ENCODE peak calls at places on chromosomes 4 and X, in eight cellular contexts. F is activated T-cell treated with anti-CD3 and anti-CD28 coated beads for 1 hour; O is AG04449; B is choroid plexus epithelial cell; A is effector CD4-positive, alpha-beta T cell; U is Right ventricle myocardium inferior; R is activated CD8-positive, alpha-beta memory T cell treated with anti-CD3 and anti-CD28 coated beads for 48 hours; Z is colonic mucosa. J is an unnamed sample.

GRCh38 chrX:24782011-24782410 is 88.3 kb downstream of the POLA1 start:
- DNase-seq in U (no peak), Z (no peak), B (no peak), F (no peak), A (no peak), R (no peak), O (no peak), J (no peak)

GRCh38 chr4:109683621-109684253 is 19.5 kb downstream of the CASP6 start:
- DNase-seq in U (peak; percentile 13), Z (no peak), B (no peak), R (no peak), F (no peak), A (no peak), O (no peak), J (no peak)

GRCh38 chrX:51568586-51568985 is 50.1 kb downstream of the CENPVL3 start:
- DNase-seq in B (peak; percentile 35), Z (no peak), A (no peak), O (peak; percentile 53), U (no peak), F (no peak), R (no peak), J (no peak)

GRCh38 chr4:109671350-109671749 is 31.9 kb downstream of the CASP6 start:
- DNase-seq in O (no peak), A (no peak), U (no peak), F (no peak), Z (no peak), B (peak; percentile 6), R (no peak), J (no peak)

GRCh38 chrX:15242899-15243555 is 26.9 kb downstream of the ASB9 start:
- DNase-seq in F (peak; percentile 19), B (peak; percentile 76), U (no peak), A (peak; percentile 17), O (no peak), Z (peak; percentile 56), R (no peak), J (peak; percentile 40)

GRCh38 chr4:52780206-52780605 is 29.0 kb upstream of the ERVMER34-1 start:
- DNase-seq in U (no peak), F (no peak), Z (no peak), A (no peak), B (peak; percentile 23), R (no peak), O (peak; percentile 5), J (no peak)

GRCh38 chr4:76087007-76087769 is 12.7 kb downstream of the ART3 start:
- DNase-seq in B (peak; percentile 76), O (no peak), R (no peak), F (no peak), U (no peak), A (no peak), Z (peak; percentile 66), J (peak; percentile 35)

GRCh38 chrX:139187738-139188137 is 342.8 kb upstream of the F9 start:
- DNase-seq in U (no peak), A (no peak), F (no peak), O (no peak), Z (no peak), R (no peak), B (no peak), J (no peak)

GRCh38 chrX:124737771-124738170 is 391.4 kb downstream of the SH2D1A start:
- DNase-seq in A (no peak), R (no peak), F (no peak), Z (no peak), B (no peak), O (no peak), U (no peak), J (no peak)

GRCh38 chr4:172751550-172751949 is 417.1 kb upstream of the GALNT7 start:
- DNase-seq in O (no peak), A (no peak), Z (no peak), F (no peak), B (no peak), U (no peak), R (no peak), J (no peak)

GRCh38 chr4:123787710-123788109 is 391.1 kb downstream of the SPRY1 start:
- DNase-seq in O (no peak), U (no peak), F (no peak), R (no peak), A (no peak), Z (no peak), B (no peak), J (no peak)